ENCODE peak calls at places on chromosomes 4 and X, in six cellular contexts. J, C, S, H, O and N are unnamed samples.

GRCh38 chrX:33211356-33212254 is at the start of gene DMD:
- DNase-seq in J (no peak), C (no peak), S (peak), H (peak), O (no peak), N (no peak)

GRCh38 chr4:98680806-98681205 is 22.4 kb upstream of the TSPAN5 start:
- DNase-seq in J (no peak), C (no peak), S (no peak), H (no peak), O (no peak), N (no peak)

GRCh38 chr4:1842339-1842895 is 13.5 kb downstream of the LETM1 start:
- DNase-seq in J (no peak), C (no peak), S (no peak), H (peak), O (no peak), N (no peak)

GRCh38 chr4:156686120-156686519 is 285.5 kb downstream of the PDGFC start:
- DNase-seq in J (peak), C (no peak), S (no peak), H (peak), O (no peak), N (no peak)

GRCh38 chr4:184281231-184282139 is 63.8 kb upstream of the ENPP6 start:
- DNase-seq in J (no peak), C (no peak), S (no peak), H (no peak), O (peak), N (no peak)

GRCh38 chr4:47852121-47852520 is 14.3 kb upstream of the CORIN start:
- DNase-seq in J (peak), C (no peak), S (peak), H (peak), O (no peak), N (no peak)

GRCh38 chr4:134807231-134807745 is 605.7 kb upstream of the PABPC4L start:
- DNase-seq in J (no peak), C (no peak), S (no peak), H (peak), O (no peak), N (no peak)

GRCh38 chrX:84187501-84188319 is at the start of gene RPS6KA6:
- DNase-seq in J (no peak), C (peak), S (peak), H (peak), O (no peak), N (no peak)

GRCh38 chrX:97322401-97322800 is 438.7 kb downstream of the RPA4 start:
- DNase-seq in J (no peak), C (no peak), S (no peak), H (peak), O (no peak), N (no peak)

GRCh38 chr4:186666252-186666651 is 57.4 kb downstream of the FAT1 start:
- DNase-seq in J (no peak), C (no peak), S (no peak), H (peak), O (no peak), N (no peak)

GRCh38 chr4:40185830-40186664 is 10.8 kb upstream of the RHOH start:
- DNase-seq in J (peak), C (no peak), S (no peak), H (no peak), O (peak), N (no peak)

DNA sequence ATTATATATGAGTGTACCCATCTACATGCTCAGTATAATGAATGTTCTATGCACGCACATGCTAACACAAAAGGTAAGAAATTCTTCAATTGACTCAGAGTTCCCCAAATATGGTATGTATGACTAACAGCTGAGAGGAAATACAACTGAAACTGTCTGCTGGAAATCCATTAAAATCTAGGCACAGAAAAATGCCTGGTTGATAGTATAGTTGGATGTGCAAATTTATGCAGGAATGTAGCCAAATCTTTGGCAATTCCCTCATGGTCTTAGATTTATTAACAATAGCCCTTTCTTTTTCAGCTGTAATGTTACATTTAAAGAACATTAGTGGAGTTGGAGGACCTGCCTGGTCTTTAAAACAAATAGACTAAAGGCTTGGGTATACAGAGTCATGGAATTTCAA is 5.5 kb downstream of the CAMK2D start:
- DNase-seq in J (no peak), C (no peak), S (no peak), H (peak), O (peak), N (peak)
- H3K4me3 ChIP-seq in J (no peak), C (no peak), S (no peak), H (no peak), O (no peak), N (no peak)

DNA sequence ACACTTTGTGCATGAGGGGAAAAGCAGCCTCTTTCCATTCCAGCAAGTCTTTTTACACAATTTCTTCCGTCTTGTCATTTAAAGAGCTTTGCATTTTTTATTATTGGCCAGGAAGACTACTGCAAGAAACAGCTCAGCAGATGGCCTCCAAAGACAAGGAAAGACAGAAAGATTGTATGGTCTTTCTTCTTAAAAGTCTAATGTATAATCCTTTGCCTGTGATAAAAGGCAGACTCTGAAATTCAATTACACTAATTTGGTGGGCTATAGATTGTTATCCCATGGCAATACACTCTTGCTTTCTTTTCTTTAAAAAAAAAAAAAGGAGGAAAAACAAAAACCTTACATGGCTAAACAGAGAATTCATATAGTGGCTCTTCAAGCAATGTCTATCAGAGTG is 5.9 kb downstream of the CAPN6 start:
- DNase-seq in J (no peak), C (no peak), S (no peak), H (no peak), O (no peak), N (no peak)
- TF ChIP-seq CTCF in J (no peak), C (no peak), S (no peak), H (no peak), O (no peak), N (no peak)

GRCh38 chr4:8642651-8643321 is 50.2 kb downstream of the CPZ start:
- DNase-seq in J (no peak), C (peak), S (no peak), H (no peak), O (no peak), N (no peak)
- H3K4me3 ChIP-seq in J (no peak), C (no peak), S (no peak), H (no peak), O (no peak), N (no peak)

GRCh38 chr4:80221161-80221560 is 23.9 kb downstream of the PRDM8 start:
- DNase-seq in J (no peak), C (no peak), S (no peak), H (peak), O (no peak), N (no peak)
- TF ChIP-seq CTCF in J (peak), C (peak), S (no peak), H (peak), O (no peak), N (peak)

GRCh38 chrX:119887721-119888425 is 7.8 kb upstream of the AKAP14 start:
- DNase-seq in J (no peak), C (peak), S (peak), H (peak), O (peak), N (peak)
- H3K4me3 ChIP-seq in J (no peak), C (peak), S (peak), H (peak), O (peak), N (peak)

DNA sequence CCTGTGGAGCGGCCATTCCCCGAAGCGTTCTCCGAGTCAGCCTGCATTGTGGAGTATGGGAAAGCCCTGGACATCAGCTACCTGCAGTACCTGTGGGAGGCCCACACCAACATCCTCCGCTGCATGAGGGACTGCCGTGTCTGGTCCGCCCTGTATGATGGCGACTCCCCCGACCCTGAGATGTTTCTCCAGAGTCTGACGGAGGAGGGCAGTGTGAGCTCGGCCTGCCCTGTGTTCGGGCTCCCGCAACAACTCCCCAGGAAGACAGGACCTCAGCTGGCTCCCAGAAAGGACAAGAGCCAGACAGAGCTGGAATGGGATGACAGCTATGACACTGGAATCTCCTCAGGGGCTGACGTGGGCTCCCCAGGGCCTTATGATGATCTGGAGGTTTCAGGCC is 111.3 kb downstream of the GATB start:
- DNase-seq in J (no peak), C (no peak), S (no peak), H (no peak), O (no peak), N (no peak)
- TF ChIP-seq CTCF in J (peak), C (no peak), S (no peak), H (no peak), O (no peak), N (no peak)